ENCODE peak calls at places on chromosomes 4 and X, in five cellular contexts. One of them, this sample, is unnamed.

GRCh38 chr4:147596976-147597375 is 20.2 kb upstream of the TMEM184C start:
- DNase-seq in astrocyte of the cerebellum: peak
- DNase-seq in CD4-positive, alpha-beta T cell: no peak
- DNase-seq in progenitor cell of endocrine pancreas: no peak
- DNase-seq in upper lobe of left lung: peak
- DNase-seq in this sample: no peak

GRCh38 chr4:57233391-57233790 is 123.2 kb upstream of the IGFBP7 start:
- DNase-seq in astrocyte of the cerebellum: peak
- DNase-seq in progenitor cell of endocrine pancreas: no peak
- DNase-seq in CD4-positive, alpha-beta T cell: no peak
- DNase-seq in upper lobe of left lung: no peak
- DNase-seq in this sample: no peak

GRCh38 chr4:13659341-13660070 is 32.0 kb upstream of the BOD1L1 start:
- DNase-seq in CD4-positive, alpha-beta T cell: no peak
- DNase-seq in upper lobe of left lung: no peak
- DNase-seq in astrocyte of the cerebellum: no peak
- DNase-seq in progenitor cell of endocrine pancreas: no peak
- DNase-seq in this sample: no peak

GRCh38 chr4:147581601-147582350 is 35.4 kb upstream of the TMEM184C start:
- DNase-seq in astrocyte of the cerebellum: no peak
- DNase-seq in upper lobe of left lung: no peak
- DNase-seq in progenitor cell of endocrine pancreas: no peak
- DNase-seq in CD4-positive, alpha-beta T cell: no peak
- DNase-seq in this sample: no peak

GRCh38 chrX:8868070-8868795 is 67.0 kb upstream of the FAM9A start:
- DNase-seq in upper lobe of left lung: no peak
- DNase-seq in progenitor cell of endocrine pancreas: no peak
- DNase-seq in CD4-positive, alpha-beta T cell: no peak
- DNase-seq in astrocyte of the cerebellum: no peak
- DNase-seq in this sample: no peak

GRCh38 chr4:152299553-152299952 is 236.3 kb downstream of the FBXW7 start:
- DNase-seq in upper lobe of left lung: no peak
- DNase-seq in progenitor cell of endocrine pancreas: no peak
- DNase-seq in CD4-positive, alpha-beta T cell: no peak
- DNase-seq in astrocyte of the cerebellum: no peak
- DNase-seq in this sample: no peak

GRCh38 chr4:110418641-110419040 is 57.3 kb upstream of the ENPEP start:
- DNase-seq in upper lobe of left lung: no peak
- DNase-seq in progenitor cell of endocrine pancreas: no peak
- DNase-seq in CD4-positive, alpha-beta T cell: no peak
- DNase-seq in astrocyte of the cerebellum: no peak
- DNase-seq in this sample: no peak

GRCh38 chrX:20517565-20517964 is 250.9 kb upstream of the RPS6KA3 start:
- DNase-seq in progenitor cell of endocrine pancreas: no peak
- DNase-seq in upper lobe of left lung: no peak
- DNase-seq in CD4-positive, alpha-beta T cell: no peak
- DNase-seq in astrocyte of the cerebellum: no peak
- DNase-seq in this sample: no peak

GRCh38 chr4:169810325-169811323 is 52.9 kb upstream of the HPF1 start:
- DNase-seq in upper lobe of left lung: no peak
- DNase-seq in CD4-positive, alpha-beta T cell: no peak
- DNase-seq in progenitor cell of endocrine pancreas: peak
- DNase-seq in astrocyte of the cerebellum: peak
- DNase-seq in this sample: no peak

GRCh38 chr4:47528651-47529050 is 43.6 kb downstream of the ATP10D start:
- DNase-seq in progenitor cell of endocrine pancreas: no peak
- DNase-seq in CD4-positive, alpha-beta T cell: no peak
- DNase-seq in astrocyte of the cerebellum: peak
- DNase-seq in upper lobe of left lung: no peak
- DNase-seq in this sample: no peak

GRCh38 chr4:10123227-10124101 is 6.9 kb upstream of the WDR1 start:
- DNase-seq in upper lobe of left lung: peak
- DNase-seq in astrocyte of the cerebellum: no peak
- DNase-seq in progenitor cell of endocrine pancreas: no peak
- DNase-seq in CD4-positive, alpha-beta T cell: no peak
- DNase-seq in this sample: no peak

GRCh38 chrX:1391707-1392375 is at the start of gene SLC25A6:
- DNase-seq in astrocyte of the cerebellum: peak
- DNase-seq in progenitor cell of endocrine pancreas: peak
- DNase-seq in CD4-positive, alpha-beta T cell: peak
- DNase-seq in upper lobe of left lung: peak
- DNase-seq in this sample: peak

GRCh38 chr4:163534056-163534455 is 39.6 kb downstream of the TMA16 start:
- DNase-seq in CD4-positive, alpha-beta T cell: no peak
- DNase-seq in astrocyte of the cerebellum: no peak
- DNase-seq in upper lobe of left lung: no peak
- DNase-seq in progenitor cell of endocrine pancreas: no peak
- DNase-seq in this sample: no peak

GRCh38 chr4:178316211-178316610 is 874.0 kb upstream of the AGA start:
- DNase-seq in progenitor cell of endocrine pancreas: no peak
- DNase-seq in astrocyte of the cerebellum: no peak
- DNase-seq in upper lobe of left lung: no peak
- DNase-seq in CD4-positive, alpha-beta T cell: no peak
- DNase-seq in this sample: no peak

GRCh38 chr4:180377741-180378140 is 1865.5 kb upstream of the TENM3 start:
- DNase-seq in upper lobe of left lung: no peak
- DNase-seq in CD4-positive, alpha-beta T cell: no peak
- DNase-seq in progenitor cell of endocrine pancreas: no peak
- DNase-seq in astrocyte of the cerebellum: peak
- DNase-seq in this sample: no peak

GRCh38 chrX:18981124-18981807 is 2.6 kb downstream of the PHKA2 start:
- DNase-seq in astrocyte of the cerebellum: no peak
- DNase-seq in upper lobe of left lung: no peak
- DNase-seq in CD4-positive, alpha-beta T cell: no peak
- DNase-seq in progenitor cell of endocrine pancreas: no peak
- DNase-seq in this sample: no peak

GRCh38 chr4:169823685-169824084 is 65.9 kb upstream of the HPF1 start:
- DNase-seq in CD4-positive, alpha-beta T cell: peak
- DNase-seq in progenitor cell of endocrine pancreas: peak
- DNase-seq in upper lobe of left lung: peak
- DNase-seq in astrocyte of the cerebellum: peak
- DNase-seq in this sample: peak

GRCh38 chrX:13082286-13083065 is 38.1 kb upstream of the FAM9C start:
- DNase-seq in CD4-positive, alpha-beta T cell: no peak
- DNase-seq in progenitor cell of endocrine pancreas: no peak
- DNase-seq in upper lobe of left lung: no peak
- DNase-seq in astrocyte of the cerebellum: no peak
- DNase-seq in this sample: no peak

GRCh38 chr4:6377626-6378492 is 94.6 kb downstream of the PPP2R2C start:
- DNase-seq in astrocyte of the cerebellum: no peak
- DNase-seq in upper lobe of left lung: no peak
- DNase-seq in progenitor cell of endocrine pancreas: no peak
- DNase-seq in CD4-positive, alpha-beta T cell: no peak
- DNase-seq in this sample: no peak

GRCh38 chr4:155769092-155769491 is 10.3 kb downstream of the GUCY1B1 start:
- DNase-seq in astrocyte of the cerebellum: no peak
- DNase-seq in upper lobe of left lung: no peak
- DNase-seq in progenitor cell of endocrine pancreas: no peak
- DNase-seq in CD4-positive, alpha-beta T cell: no peak
- DNase-seq in this sample: no peak

GRCh38 chrX:50920132-50920531 is 9.6 kb downstream of the BMP15 start:
- DNase-seq in astrocyte of the cerebellum: peak
- DNase-seq in CD4-positive, alpha-beta T cell: no peak
- DNase-seq in upper lobe of left lung: no peak
- DNase-seq in progenitor cell of endocrine pancreas: no peak
- DNase-seq in this sample: no peak

GRCh38 chrX:69229436-69229835 is 64.2 kb upstream of the PJA1 start:
- DNase-seq in progenitor cell of endocrine pancreas: no peak
- DNase-seq in CD4-positive, alpha-beta T cell: no peak
- DNase-seq in upper lobe of left lung: no peak
- DNase-seq in astrocyte of the cerebellum: no peak
- DNase-seq in this sample: no peak

GRCh38 chr4:81426770-81427604 is 44.7 kb downstream of the RASGEF1B start:
- DNase-seq in astrocyte of the cerebellum: no peak
- DNase-seq in CD4-positive, alpha-beta T cell: no peak
- DNase-seq in progenitor cell of endocrine pancreas: no peak
- DNase-seq in upper lobe of left lung: no peak
- DNase-seq in this sample: no peak

GRCh38 chrX:41475611-41476241 is 28.6 kb downstream of the NYX start:
- DNase-seq in progenitor cell of endocrine pancreas: no peak
- DNase-seq in upper lobe of left lung: no peak
- DNase-seq in astrocyte of the cerebellum: no peak
- DNase-seq in CD4-positive, alpha-beta T cell: no peak
- DNase-seq in this sample: no peak

GRCh38 chrX:150421816-150422215 is 58.7 kb downstream of the MAMLD1 start:
- DNase-seq in CD4-positive, alpha-beta T cell: no peak
- DNase-seq in upper lobe of left lung: no peak
- DNase-seq in astrocyte of the cerebellum: peak
- DNase-seq in progenitor cell of endocrine pancreas: no peak
- DNase-seq in this sample: no peak

GRCh38 chr4:182297659-182298058 is 54.5 kb downstream of the TENM3 start:
- DNase-seq in progenitor cell of endocrine pancreas: no peak
- DNase-seq in astrocyte of the cerebellum: no peak
- DNase-seq in CD4-positive, alpha-beta T cell: no peak
- DNase-seq in upper lobe of left lung: no peak
- DNase-seq in this sample: no peak

GRCh38 chrX:43750248-43750676 is 94.2 kb downstream of the MAOA start:
- DNase-seq in upper lobe of left lung: peak
- DNase-seq in CD4-positive, alpha-beta T cell: peak
- DNase-seq in progenitor cell of endocrine pancreas: no peak
- DNase-seq in astrocyte of the cerebellum: peak
- DNase-seq in this sample: no peak

GRCh38 chr4:159145318-159146006 is 42.6 kb downstream of the RAPGEF2 start:
- DNase-seq in CD4-positive, alpha-beta T cell: no peak
- DNase-seq in progenitor cell of endocrine pancreas: no peak
- DNase-seq in astrocyte of the cerebellum: no peak
- DNase-seq in upper lobe of left lung: no peak
- DNase-seq in this sample: no peak

GRCh38 chr4:174882317-174882992 is 35.7 kb upstream of the ADAM29 start:
- DNase-seq in progenitor cell of endocrine pancreas: no peak
- DNase-seq in upper lobe of left lung: no peak
- DNase-seq in CD4-positive, alpha-beta T cell: no peak
- DNase-seq in astrocyte of the cerebellum: no peak
- DNase-seq in this sample: no peak

GRCh38 chr4:583820-584219 is 7.7 kb upstream of the TMEM271 start:
- DNase-seq in CD4-positive, alpha-beta T cell: no peak
- DNase-seq in astrocyte of the cerebellum: no peak
- DNase-seq in progenitor cell of endocrine pancreas: no peak
- DNase-seq in upper lobe of left lung: no peak
- DNase-seq in this sample: no peak

GRCh38 chrX:12901486-12901885 is 4.9 kb upstream of the TLR8 start:
- DNase-seq in astrocyte of the cerebellum: peak
- DNase-seq in upper lobe of left lung: peak
- DNase-seq in progenitor cell of endocrine pancreas: peak
- DNase-seq in CD4-positive, alpha-beta T cell: peak
- DNase-seq in this sample: no peak

GRCh38 chr4:17997129-17997528 is 24.4 kb downstream of the LCORL start:
- DNase-seq in upper lobe of left lung: no peak
- DNase-seq in astrocyte of the cerebellum: no peak
- DNase-seq in progenitor cell of endocrine pancreas: no peak
- DNase-seq in CD4-positive, alpha-beta T cell: no peak
- DNase-seq in this sample: no peak

GRCh38 chrX:69993494-69993893 is 56.2 kb downstream of the AWAT2 start:
- DNase-seq in astrocyte of the cerebellum: no peak
- DNase-seq in upper lobe of left lung: no peak
- DNase-seq in progenitor cell of endocrine pancreas: no peak
- DNase-seq in CD4-positive, alpha-beta T cell: no peak
- DNase-seq in this sample: no peak

GRCh38 chr4:149135062-149135461 is 680.6 kb downstream of the IQCM start:
- DNase-seq in CD4-positive, alpha-beta T cell: no peak
- DNase-seq in upper lobe of left lung: no peak
- DNase-seq in progenitor cell of endocrine pancreas: no peak
- DNase-seq in astrocyte of the cerebellum: no peak
- DNase-seq in this sample: no peak

DNA sequence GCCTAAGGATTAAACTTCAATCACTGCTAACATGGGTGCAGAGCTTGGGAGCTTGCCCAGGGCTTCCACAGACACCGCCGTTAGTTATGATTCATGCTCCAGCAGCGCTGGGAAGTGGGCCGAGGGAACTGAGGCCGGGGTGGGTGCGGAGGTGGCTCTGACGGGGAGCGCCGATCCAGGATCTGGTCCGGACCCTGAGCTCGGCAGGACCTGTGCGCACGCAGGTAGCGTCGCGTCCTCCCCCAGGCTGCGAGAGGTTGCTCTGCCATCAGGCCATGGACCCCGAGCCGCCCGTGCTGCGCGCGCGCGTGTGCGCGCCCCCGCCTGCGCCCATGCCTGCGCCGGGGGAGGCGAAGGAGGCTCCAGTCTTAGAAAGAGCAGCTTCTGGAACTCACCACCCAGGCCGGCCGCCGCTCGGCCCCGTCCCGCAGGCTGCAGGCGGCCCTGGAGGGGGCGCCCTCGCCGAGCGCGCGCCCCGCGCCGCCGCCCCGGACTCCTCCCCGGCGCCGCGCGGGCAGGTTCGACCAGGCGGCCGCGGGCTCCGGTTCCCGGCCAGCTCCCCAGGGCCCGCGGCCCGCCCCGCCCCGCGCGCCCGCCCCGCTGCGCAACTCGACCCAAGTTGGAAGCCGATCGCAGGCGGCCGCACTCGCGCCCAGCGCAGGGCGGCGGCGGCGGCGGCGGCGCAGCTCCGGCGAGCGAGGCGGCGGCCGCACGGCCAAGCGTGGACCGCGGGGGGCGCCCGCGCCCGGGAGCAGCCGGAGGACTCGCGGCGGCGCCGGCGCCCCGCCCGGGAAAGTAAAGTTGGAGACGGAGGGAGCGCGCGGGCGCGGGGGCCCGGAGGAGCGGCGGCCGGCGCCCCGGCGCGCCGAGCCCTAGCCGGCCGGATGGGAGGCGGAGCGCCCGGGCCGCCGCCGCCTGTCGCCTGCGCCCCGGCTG is 646 bp upstream of the ADRA2C start:
- DNase-seq in progenitor cell of endocrine pancreas: peak
- DNase-seq in CD4-positive, alpha-beta T cell: no peak
- DNase-seq in astrocyte of the cerebellum: no peak
- DNase-seq in upper lobe of left lung: no peak
- DNase-seq in this sample: peak
- TF ChIP-seq CTCF in progenitor cell of endocrine pancreas: peak
- TF ChIP-seq CTCF in CD4-positive, alpha-beta T cell: no peak
- TF ChIP-seq CTCF in astrocyte of the cerebellum: no peak
- TF ChIP-seq CTCF in upper lobe of left lung: no peak
- TF ChIP-seq CTCF in this sample: peak

DNA sequence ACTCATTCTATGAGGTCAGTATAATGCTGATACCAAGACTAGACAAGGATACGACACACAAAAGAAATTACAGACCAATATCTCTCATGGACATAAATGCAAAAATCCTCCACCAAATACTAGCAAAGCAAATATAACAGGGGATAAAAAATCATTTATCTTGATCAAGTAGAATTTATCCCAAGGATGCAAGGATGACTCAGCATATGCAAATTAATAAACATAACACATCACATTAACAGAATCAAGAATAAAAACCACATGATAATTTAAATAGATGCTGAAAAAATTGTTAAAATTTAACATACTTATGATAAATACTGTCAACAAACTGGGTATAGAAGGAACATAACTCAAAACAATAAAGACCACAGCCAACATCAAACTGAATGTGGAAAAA is 69.4 kb upstream of the GABRA2 start:
- DNase-seq in CD4-positive, alpha-beta T cell: no peak
- DNase-seq in progenitor cell of endocrine pancreas: no peak
- DNase-seq in upper lobe of left lung: no peak
- DNase-seq in astrocyte of the cerebellum: no peak
- DNase-seq in this sample: no peak
- TF ChIP-seq CTCF in CD4-positive, alpha-beta T cell: no peak
- TF ChIP-seq CTCF in progenitor cell of endocrine pancreas: no peak
- TF ChIP-seq CTCF in upper lobe of left lung: no peak
- TF ChIP-seq CTCF in astrocyte of the cerebellum: no peak
- TF ChIP-seq CTCF in this sample: no peak

GRCh38 chr4:74671074-74671698 is 123.1 kb downstream of the BTC start:
- DNase-seq in astrocyte of the cerebellum: peak
- DNase-seq in upper lobe of left lung: peak
- DNase-seq in progenitor cell of endocrine pancreas: peak
- DNase-seq in CD4-positive, alpha-beta T cell: peak
- DNase-seq in this sample: no peak
- TF ChIP-seq CTCF in astrocyte of the cerebellum: peak
- TF ChIP-seq CTCF in upper lobe of left lung: peak
- TF ChIP-seq CTCF in progenitor cell of endocrine pancreas: peak
- TF ChIP-seq CTCF in CD4-positive, alpha-beta T cell: peak
- TF ChIP-seq CTCF in this sample: peak

GRCh38 chr4:176054942-176055341 is 10.7 kb upstream of the WDR17 start:
- DNase-seq in progenitor cell of endocrine pancreas: no peak
- DNase-seq in CD4-positive, alpha-beta T cell: no peak
- DNase-seq in upper lobe of left lung: no peak
- DNase-seq in astrocyte of the cerebellum: no peak
- DNase-seq in this sample: no peak
- TF ChIP-seq CTCF in progenitor cell of endocrine pancreas: no peak
- TF ChIP-seq CTCF in CD4-positive, alpha-beta T cell: no peak
- TF ChIP-seq CTCF in upper lobe of left lung: no peak
- TF ChIP-seq CTCF in astrocyte of the cerebellum: no peak
- TF ChIP-seq CTCF in this sample: peak

This sample was measured in type B pancreatic cell.